ENCODE peak calls at places on chromosomes 13 and 19, in four cellular contexts. R is mucosa of descending colon, X is hepatocyte, L is EH. V is an unnamed sample.

GRCh38 chr19:30924670-30925069 is 424.6 kb downstream of the TSHZ3 start:
- DNase-seq in R (no peak), X (no peak), L (no peak), V (peak; percentile 46)

GRCh38 chr13:28455580-28456194 is 39.2 kb downstream of the FLT1 start:
- DNase-seq in R (no peak), X (no peak), L (no peak), V (no peak)

GRCh38 chr13:30808600-30808999 is 73.3 kb downstream of the ALOX5AP start:
- DNase-seq in R (no peak), X (no peak), L (peak; percentile 23), V (peak; percentile 29)

GRCh38 chr13:95403349-95404140 is 102.3 kb upstream of the ABCC4 start:
- DNase-seq in R (peak; percentile 4), X (peak; percentile 13), L (peak; percentile 9), V (peak; percentile 81)

GRCh38 chr19:46100344-46100743 is 24.1 kb downstream of the IGFL3 start:
- DNase-seq in R (no peak), X (no peak), L (no peak), V (no peak)

GRCh38 chr13:59415498-59415897 is 748.2 kb downstream of the DIAPH3 start:
- DNase-seq in R (no peak), X (no peak), L (no peak), V (no peak)

GRCh38 chr13:111099292-111099691 is 15.8 kb upstream of the ARHGEF7 start:
- DNase-seq in R (no peak), X (no peak), L (no peak), V (no peak)

GRCh38 chr13:98853791-98854191 is 101.3 kb upstream of the SLC15A1 start:
- DNase-seq in R (peak; percentile 19), X (no peak), L (peak; percentile 66), V (no peak)

GRCh38 chr19:8221161-8221560 is 12.0 kb downstream of the CERS4 start:
- DNase-seq in R (no peak), X (no peak), L (no peak), V (no peak)

GRCh38 chr19:43662487-43662886 is 7.5 kb downstream of the PLAUR start:
- DNase-seq in R (no peak), X (no peak), L (peak; percentile 30), V (peak; percentile 61)

GRCh38 chr19:1417145-1417544 is 9.8 kb downstream of the DAZAP1 start:
- DNase-seq in R (no peak), X (no peak), L (no peak), V (no peak)

GRCh38 chr13:48131481-48131992 is 36.6 kb upstream of the MED4 start:
- DNase-seq in R (no peak), X (no peak), L (no peak), V (no peak)

GRCh38 chr19:54673222-54673621 is 10.4 kb downstream of the LILRB4 start:
- DNase-seq in R (peak; percentile 7), X (no peak), L (no peak), V (no peak)

GRCh38 chr13:75372517-75372916 is 109.5 kb downstream of the TBC1D4 start:
- DNase-seq in R (peak; percentile 48), X (peak; percentile 62), L (peak; percentile 64), V (no peak)

GRCh38 chr13:20547479-20547908 is 19.5 kb upstream of the IFT88 start:
- DNase-seq in R (peak; percentile 85), X (peak; percentile 68), L (no peak), V (no peak)

GRCh38 chr19:19860756-19861390 is 4.8 kb upstream of the ZNF253 start:
- DNase-seq in R (peak; percentile 13), X (peak; percentile 28), L (peak; percentile 0), V (peak; percentile 88)

GRCh38 chr13:113658836-113659235 is 838 bp upstream of the ATP4B start:
- DNase-seq in R (no peak), X (no peak), L (no peak), V (peak; percentile 31)

GRCh38 chr19:49716154-49716553 is 25.2 kb downstream of the CPT1C start:
- DNase-seq in R (no peak), X (no peak), L (peak; percentile 7), V (no peak)

GRCh38 chr13:97116754-97117153 is 105.4 kb upstream of the MBNL2 start:
- DNase-seq in R (no peak), X (peak; percentile 42), L (peak; percentile 65), V (peak; percentile 90)

GRCh38 chr19:49328741-49329140 is 3.8 kb upstream of the SLC6A16 start:
- DNase-seq in R (no peak), X (no peak), L (no peak), V (peak; percentile 13)

V was measured in islet precursor cell.